ENCODE peak calls at places on chromosomes 16 and 17, in four cellular contexts. F is T-helper 2 cell; B is non-pigmented ciliary epithelial cell; E is CD8-positive, alpha-beta T cell. I is an unnamed sample.

GRCh38 chr17:9022553-9023388 is 1.5 kb downstream of the NTN1 start:
- DNase-seq in F (no peak), B (no peak), E (no peak), I (no peak)

GRCh38 chr17:39937462-39937861 is 9.9 kb downstream of the LRRC3C start:
- DNase-seq in F (no peak), B (no peak), E (no peak), I (no peak)

GRCh38 chr17:48626202-48626469 is at the start of gene HOXB9:
- DNase-seq in F (no peak), B (no peak), E (no peak), I (no peak)

GRCh38 chr16:54424043-54424451 is 137.5 kb upstream of the IRX3 start:
- DNase-seq in F (no peak), B (no peak), E (no peak), I (no peak)

GRCh38 chr17:48639982-48640857 is 14.1 kb upstream of the HOXB9 start:
- DNase-seq in F (no peak), B (no peak), E (no peak), I (no peak)

GRCh38 chr16:9141813-9142212 is 50.4 kb downstream of the HAPSTR1 start:
- DNase-seq in F (no peak), B (no peak), E (no peak), I (no peak)

GRCh38 chr17:58538801-58539410 is 24.5 kb upstream of the MTMR4 start:
- DNase-seq in F (no peak), B (no peak), E (no peak), I (no peak)

GRCh38 chr16:84735846-84736586 is 36.2 kb downstream of the USP10 start:
- DNase-seq in F (no peak), B (no peak), E (peak; percentile 47), I (peak; percentile 54)

GRCh38 chr17:80798595-80799552 is 192.8 kb upstream of the CHMP6 start:
- DNase-seq in F (no peak), B (no peak), E (no peak), I (no peak)

GRCh38 chr16:51143166-51143565 is 7.9 kb downstream of the SALL1 start:
- DNase-seq in F (no peak), B (no peak), E (no peak), I (no peak)